ENCODE peak calls at places on chromosome 4, in five cellular contexts. H is Kasumi-1; V is GM04504; T is fibroblast of gingiva; Q is CD4-positive, alpha-beta T cell. G is an unnamed sample.

GRCh38 chr4:24686866-24687672 is 102.7 kb upstream of the DHX15 start:
- DNase-seq in H (no peak), V (no peak), T (no peak), Q (no peak), G (no peak)

GRCh38 chr4:184476660-184477059 is 2.3 kb upstream of the IRF2 start:
- DNase-seq in H (no peak), V (no peak), T (no peak), Q (peak; percentile 29), G (no peak)

GRCh38 chr4:153468587-153468986 is 2.4 kb downstream of the TMEM131L start:
- DNase-seq in H (no peak), V (no peak), T (peak; percentile 21), Q (no peak), G (no peak)

GRCh38 chr4:77172336-77172735 is 15.3 kb downstream of the CCNG2 start:
- DNase-seq in H (no peak), V (peak; percentile 87), T (peak; percentile 53), Q (no peak), G (peak; percentile 93)

GRCh38 chr4:189613202-189613601 is 327.5 kb upstream of the FRG1 start:
- DNase-seq in H (peak; percentile 23), V (no peak), T (no peak), Q (no peak), G (no peak)

GRCh38 chr4:95552942-95553550 is 4.3 kb upstream of the UNC5C start:
- DNase-seq in H (no peak), V (no peak), T (no peak), Q (no peak), G (no peak)

GRCh38 chr4:78320353-78320935 is 231.1 kb upstream of the ANXA3 start:
- DNase-seq in H (peak; percentile 87), V (no peak), T (no peak), Q (no peak), G (no peak)

GRCh38 chr4:65592089-65592488 is 78.2 kb downstream of the EPHA5 start:
- DNase-seq in H (no peak), V (no peak), T (no peak), Q (no peak), G (no peak)

GRCh38 chr4:30719363-30720020 is 677 bp upstream of the PCDH7 start:
- DNase-seq in H (peak; percentile 55), V (no peak), T (peak; percentile 46), Q (no peak), G (no peak)

GRCh38 chr4:88033309-88033708 is 25.9 kb downstream of the PKD2 start:
- DNase-seq in H (peak; percentile 56), V (no peak), T (peak; percentile 49), Q (peak; percentile 9), G (no peak)

GRCh38 chr4:103012085-103012484 is 7.4 kb downstream of the SLC9B1 start:
- DNase-seq in H (no peak), V (peak; percentile 44), T (peak; percentile 61), Q (no peak), G (peak; percentile 19)

GRCh38 chr4:46124773-46125172 is 919 bp upstream of the GABRG1 start:
- DNase-seq in H (no peak), V (no peak), T (no peak), Q (no peak), G (no peak)

G was measured in BJ.